ENCODE peak calls at places on chromosomes 1 and 21, in five cellular contexts. One of them, this sample, is unnamed.

GRCh38 chr1:39381839-39382238 is 109.6 kb upstream of the BMP8A start:
- DNase-seq in testis: no peak
- DNase-seq in neural crest cell: no peak
- DNase-seq in lower lobe of right lung: no peak
- DNase-seq in EL: no peak
- DNase-seq in this sample: no peak

GRCh38 chr1:235131961-235132360 is 3.3 kb upstream of the TOMM20 start:
- DNase-seq in neural crest cell: no peak
- DNase-seq in testis: no peak
- DNase-seq in EL: no peak
- DNase-seq in lower lobe of right lung: no peak
- DNase-seq in this sample: no peak

GRCh38 chr1:117232551-117232950 is 21.8 kb upstream of the VTCN1 start:
- DNase-seq in lower lobe of right lung: no peak
- DNase-seq in EL: no peak
- DNase-seq in neural crest cell: no peak
- DNase-seq in testis: no peak
- DNase-seq in this sample: no peak

GRCh38 chr1:164637461-164638375 is 78.7 kb downstream of the PBX1 start:
- DNase-seq in testis: no peak
- DNase-seq in neural crest cell: peak; percentile 37
- DNase-seq in lower lobe of right lung: no peak
- DNase-seq in EL: peak; percentile 79
- DNase-seq in this sample: no peak

GRCh38 chr1:167819849-167820683 is 93.9 kb downstream of the ADCY10 start:
- DNase-seq in lower lobe of right lung: peak; percentile 76
- DNase-seq in testis: peak; percentile 67
- DNase-seq in EL: peak; percentile 97
- DNase-seq in neural crest cell: peak; percentile 40
- DNase-seq in this sample: peak; percentile 78

GRCh38 chr1:205298191-205298994 is 23.2 kb downstream of the NUAK2 start:
- DNase-seq in testis: no peak
- DNase-seq in neural crest cell: no peak
- DNase-seq in EL: peak; percentile 99
- DNase-seq in lower lobe of right lung: no peak
- DNase-seq in this sample: peak; percentile 37

GRCh38 chr1:189606795-189607476 is 870.7 kb downstream of the BRINP3 start:
- DNase-seq in lower lobe of right lung: no peak
- DNase-seq in testis: no peak
- DNase-seq in neural crest cell: no peak
- DNase-seq in EL: peak; percentile 65
- DNase-seq in this sample: no peak

GRCh38 chr1:240618946-240619345 is 7.0 kb upstream of the GREM2 start:
- DNase-seq in testis: no peak
- DNase-seq in EL: no peak
- DNase-seq in lower lobe of right lung: no peak
- DNase-seq in neural crest cell: no peak
- DNase-seq in this sample: no peak

GRCh38 chr1:26305667-26306289 is 658 bp downstream of the UBXN11 start:
- DNase-seq in testis: no peak
- DNase-seq in EL: no peak
- DNase-seq in lower lobe of right lung: no peak
- DNase-seq in neural crest cell: no peak
- DNase-seq in this sample: no peak

GRCh38 chr1:201559679-201560162 is 20.8 kb downstream of the NAV1 start:
- DNase-seq in testis: peak; percentile 91
- DNase-seq in neural crest cell: peak; percentile 73
- DNase-seq in lower lobe of right lung: peak; percentile 85
- DNase-seq in EL: peak; percentile 86
- DNase-seq in this sample: peak; percentile 97

GRCh38 chr1:8764301-8764937 is 53.0 kb downstream of the RERE start:
- DNase-seq in neural crest cell: no peak
- DNase-seq in lower lobe of right lung: no peak
- DNase-seq in testis: no peak
- DNase-seq in EL: no peak
- DNase-seq in this sample: no peak

GRCh38 chr1:183239793-183240625 is 53.9 kb downstream of the LAMC2 start:
- DNase-seq in lower lobe of right lung: no peak
- DNase-seq in EL: no peak
- DNase-seq in testis: no peak
- DNase-seq in neural crest cell: no peak
- DNase-seq in this sample: no peak

GRCh38 chr1:91582431-91582921 is 81.8 kb downstream of the CDC7 start:
- DNase-seq in testis: peak; percentile 56
- DNase-seq in lower lobe of right lung: no peak
- DNase-seq in EL: peak; percentile 98
- DNase-seq in neural crest cell: no peak
- DNase-seq in this sample: no peak

GRCh38 chr1:12001249-12001917 is 17.9 kb upstream of the MIIP start:
- DNase-seq in EL: peak; percentile 54
- DNase-seq in neural crest cell: peak; percentile 55
- DNase-seq in lower lobe of right lung: no peak
- DNase-seq in testis: peak; percentile 64
- DNase-seq in this sample: no peak

GRCh38 chr21:29025328-29025713 is 853 bp downstream of the USP16 start:
- DNase-seq in lower lobe of right lung: no peak
- DNase-seq in EL: peak; percentile 31
- DNase-seq in neural crest cell: no peak
- DNase-seq in testis: no peak
- DNase-seq in this sample: no peak

GRCh38 chr1:183075861-183076260 is 52.6 kb downstream of the LAMC1 start:
- DNase-seq in lower lobe of right lung: no peak
- DNase-seq in neural crest cell: no peak
- DNase-seq in EL: no peak
- DNase-seq in testis: no peak
- DNase-seq in this sample: no peak

GRCh38 chr1:96723372-96723771 is 1.8 kb downstream of the PTBP2 start:
- DNase-seq in testis: no peak
- DNase-seq in EL: no peak
- DNase-seq in neural crest cell: no peak
- DNase-seq in lower lobe of right lung: no peak
- DNase-seq in this sample: no peak